ENCODE peak calls at places on chromosomes 12 and 14, in six cellular contexts. One of them, this sample, is unnamed.
A peak's percentile ranks its signal among the peaks of the same experiment; 100 is the strongest.

GRCh38 chr14:84228702-84229101 is 1301.2 kb upstream of the FLRT2 start:
- DNase-seq in ascending aorta: no peak
- DNase-seq in HFF-Myc: no peak
- DNase-seq in IMR-90: peak; percentile 2
- DNase-seq in psoas muscle: no peak
- DNase-seq in fibroblast of villous mesenchyme: no peak
- DNase-seq in this sample: no peak

GRCh38 chr14:70671652-70672327 is 30.1 kb downstream of the TTC9 start:
- DNase-seq in ascending aorta: no peak
- DNase-seq in HFF-Myc: no peak
- DNase-seq in IMR-90: no peak
- DNase-seq in psoas muscle: no peak
- DNase-seq in fibroblast of villous mesenchyme: no peak
- DNase-seq in this sample: no peak

GRCh38 chr14:24441904-24442239 is 704 bp downstream of the SDR39U1 start:
- DNase-seq in ascending aorta: no peak
- DNase-seq in HFF-Myc: no peak
- DNase-seq in IMR-90: peak; percentile 52
- DNase-seq in psoas muscle: no peak
- DNase-seq in fibroblast of villous mesenchyme: no peak
- DNase-seq in this sample: peak; percentile 70

GRCh38 chr14:51726166-51726899 is 74.6 kb downstream of the FRMD6 start:
- DNase-seq in ascending aorta: no peak
- DNase-seq in HFF-Myc: no peak
- DNase-seq in IMR-90: peak; percentile 55
- DNase-seq in psoas muscle: no peak
- DNase-seq in fibroblast of villous mesenchyme: no peak
- DNase-seq in this sample: no peak

GRCh38 chr14:104731249-104731924 is 7.4 kb downstream of the ADSS1 start:
- DNase-seq in ascending aorta: no peak
- DNase-seq in HFF-Myc: no peak
- DNase-seq in IMR-90: no peak
- DNase-seq in psoas muscle: no peak
- DNase-seq in fibroblast of villous mesenchyme: no peak
- DNase-seq in this sample: no peak

GRCh38 chr12:111274820-111275219 is 94.1 kb downstream of the PHETA1 start:
- DNase-seq in ascending aorta: no peak
- DNase-seq in HFF-Myc: no peak
- DNase-seq in IMR-90: no peak
- DNase-seq in psoas muscle: no peak
- DNase-seq in fibroblast of villous mesenchyme: no peak
- DNase-seq in this sample: no peak

GRCh38 chr14:54848910-54849309 is 53.7 kb downstream of the GCH1 start:
- DNase-seq in ascending aorta: no peak
- DNase-seq in HFF-Myc: no peak
- DNase-seq in IMR-90: no peak
- DNase-seq in psoas muscle: no peak
- DNase-seq in fibroblast of villous mesenchyme: no peak
- DNase-seq in this sample: no peak

GRCh38 chr12:130956456-130957303 is 3.0 kb downstream of the ADGRD1 start:
- DNase-seq in ascending aorta: no peak
- DNase-seq in HFF-Myc: no peak
- DNase-seq in IMR-90: no peak
- DNase-seq in psoas muscle: no peak
- DNase-seq in fibroblast of villous mesenchyme: no peak
- DNase-seq in this sample: no peak

GRCh38 chr14:72604133-72604532 is 289.8 kb downstream of the DPF3 start:
- DNase-seq in ascending aorta: no peak
- DNase-seq in HFF-Myc: no peak
- DNase-seq in IMR-90: no peak
- DNase-seq in psoas muscle: no peak
- DNase-seq in fibroblast of villous mesenchyme: no peak
- DNase-seq in this sample: no peak

GRCh38 chr12:117189725-117190209 is 503 bp downstream of the FBXO21 start:
- DNase-seq in ascending aorta: no peak
- DNase-seq in HFF-Myc: no peak
- DNase-seq in IMR-90: peak; percentile 45
- DNase-seq in psoas muscle: peak; percentile 55
- DNase-seq in fibroblast of villous mesenchyme: peak; percentile 20
- DNase-seq in this sample: peak; percentile 41

GRCh38 chr12:25524381-25524780 is 28.7 kb downstream of the LMNTD1 start:
- DNase-seq in ascending aorta: no peak
- DNase-seq in HFF-Myc: no peak
- DNase-seq in IMR-90: no peak
- DNase-seq in psoas muscle: no peak
- DNase-seq in fibroblast of villous mesenchyme: no peak
- DNase-seq in this sample: peak; percentile 49

GRCh38 chr14:45716506-45716905 is 463.5 kb upstream of the MIS18BP1 start:
- DNase-seq in ascending aorta: no peak
- DNase-seq in HFF-Myc: no peak
- DNase-seq in IMR-90: no peak
- DNase-seq in psoas muscle: no peak
- DNase-seq in fibroblast of villous mesenchyme: no peak
- DNase-seq in this sample: peak; percentile 5
- TF ChIP-seq CTCF in ascending aorta: no peak
- TF ChIP-seq CTCF in HFF-Myc: peak; percentile 28
- TF ChIP-seq CTCF in IMR-90: no peak
- TF ChIP-seq CTCF in psoas muscle: peak; percentile 4
- TF ChIP-seq CTCF in fibroblast of villous mesenchyme: no peak
- TF ChIP-seq CTCF in this sample: peak; percentile 10

GRCh38 chr12:38155020-38155395 is 161.6 kb upstream of the ALG10B start:
- DNase-seq in ascending aorta: no peak
- DNase-seq in HFF-Myc: no peak
- DNase-seq in IMR-90: no peak
- DNase-seq in psoas muscle: no peak
- DNase-seq in fibroblast of villous mesenchyme: no peak
- DNase-seq in this sample: no peak
- H3K4me3 ChIP-seq in ascending aorta: no peak overlapping the region
- H3K4me3 ChIP-seq in HFF-Myc: no peak overlapping the region
- H3K4me3 ChIP-seq in IMR-90: no peak overlapping the region
- H3K4me3 ChIP-seq in psoas muscle: no peak overlapping the region
- H3K4me3 ChIP-seq in fibroblast of villous mesenchyme: no peak overlapping the region
- H3K4me3 ChIP-seq in this sample: no peak overlapping the region

DNA sequence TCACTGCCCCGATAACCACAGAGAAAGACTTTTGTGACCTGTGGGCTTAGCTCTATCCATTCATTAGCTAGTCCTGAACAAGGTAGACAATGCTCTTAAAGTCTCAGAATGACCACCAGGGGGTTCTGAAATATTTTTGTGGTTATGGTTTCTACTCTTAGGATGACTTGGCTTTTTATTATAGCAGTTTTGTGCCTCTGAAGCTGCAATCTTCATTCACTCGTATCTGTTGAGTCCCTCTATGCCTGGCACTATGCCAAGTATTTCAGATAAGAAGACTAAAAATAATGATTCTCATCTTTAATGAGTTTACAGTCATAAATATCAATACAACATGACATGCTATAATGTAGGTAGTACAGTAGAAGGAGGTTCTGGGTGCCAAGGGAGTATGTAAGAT is 130.8 kb upstream of the TRHDE start:
- DNase-seq in ascending aorta: no peak
- DNase-seq in HFF-Myc: peak; percentile 10
- DNase-seq in IMR-90: peak; percentile 28
- DNase-seq in psoas muscle: no peak
- DNase-seq in fibroblast of villous mesenchyme: peak; percentile 2
- DNase-seq in this sample: no peak
- TF ChIP-seq CTCF in ascending aorta: no peak
- TF ChIP-seq CTCF in HFF-Myc: peak; percentile 30
- TF ChIP-seq CTCF in IMR-90: peak; percentile 18
- TF ChIP-seq CTCF in psoas muscle: no peak
- TF ChIP-seq CTCF in fibroblast of villous mesenchyme: peak; percentile 2
- TF ChIP-seq CTCF in this sample: no peak

DNA sequence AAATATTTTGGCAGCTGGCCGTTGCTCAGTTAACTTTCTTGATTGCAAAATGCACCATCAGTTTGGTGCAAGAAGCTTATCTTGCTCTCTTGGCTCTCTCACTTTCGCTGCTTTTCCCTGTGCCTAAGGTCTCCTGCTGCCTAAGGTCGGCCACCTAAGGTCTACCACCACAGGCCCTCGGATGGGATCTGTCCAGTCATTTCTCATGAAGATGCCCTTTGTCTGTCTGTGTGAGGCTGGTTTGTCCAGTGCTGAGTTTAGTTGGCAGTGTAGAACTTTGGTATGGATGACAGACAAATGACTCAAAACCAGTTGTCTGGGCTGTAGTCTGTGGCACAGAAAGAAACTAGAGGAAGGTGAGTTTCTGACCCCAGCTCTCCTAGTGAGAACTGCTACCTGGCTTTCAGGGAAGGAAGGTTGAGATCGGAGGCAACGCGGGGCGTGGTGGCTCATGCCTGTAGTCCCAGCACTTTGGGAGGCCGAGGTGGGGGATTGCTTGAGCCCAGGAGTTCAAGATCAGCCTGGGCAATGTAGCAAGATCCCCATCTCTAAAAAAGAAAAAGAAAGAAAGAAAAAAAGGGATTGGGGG is 2.6 kb downstream of the MLXIP start:
- DNase-seq in ascending aorta: no peak
- DNase-seq in HFF-Myc: no peak
- DNase-seq in IMR-90: no peak
- DNase-seq in psoas muscle: no peak
- DNase-seq in fibroblast of villous mesenchyme: no peak
- DNase-seq in this sample: peak; percentile 84
- H3K4me3 ChIP-seq in ascending aorta: peak overlapping the region; percentile 85
- H3K4me3 ChIP-seq in HFF-Myc: peak overlapping the region; percentile 75
- H3K4me3 ChIP-seq in IMR-90: peak overlapping the region; percentile 19
- H3K4me3 ChIP-seq in psoas muscle: peak overlapping the region; percentile 97
- H3K4me3 ChIP-seq in fibroblast of villous mesenchyme: peak overlapping the region; percentile 87
- H3K4me3 ChIP-seq in this sample: peak overlapping the region; percentile 76

GRCh38 chr12:4530982-4531586 is 7.6 kb upstream of the RAD51AP1 start:
- DNase-seq in ascending aorta: no peak
- DNase-seq in HFF-Myc: no peak
- DNase-seq in IMR-90: no peak
- DNase-seq in psoas muscle: no peak
- DNase-seq in fibroblast of villous mesenchyme: no peak
- DNase-seq in this sample: no peak

GRCh38 chr12:4526923-4527546 is 11.7 kb upstream of the RAD51AP1 start:
- DNase-seq in ascending aorta: no peak
- DNase-seq in HFF-Myc: no peak
- DNase-seq in IMR-90: peak; percentile 16
- DNase-seq in psoas muscle: no peak
- DNase-seq in fibroblast of villous mesenchyme: peak; percentile 33
- DNase-seq in this sample: peak; percentile 32
- TF ChIP-seq CTCF in ascending aorta: peak; percentile 51
- TF ChIP-seq CTCF in HFF-Myc: peak; percentile 15
- TF ChIP-seq CTCF in IMR-90: peak; percentile 52
- TF ChIP-seq CTCF in psoas muscle: peak; percentile 68
- TF ChIP-seq CTCF in fibroblast of villous mesenchyme: peak; percentile 41
- TF ChIP-seq CTCF in this sample: peak; percentile 21

GRCh38 chr12:91777268-91777997 is 368.2 kb downstream of the BTG1 start:
- DNase-seq in ascending aorta: no peak
- DNase-seq in HFF-Myc: no peak
- DNase-seq in IMR-90: peak; percentile 1
- DNase-seq in psoas muscle: no peak
- DNase-seq in fibroblast of villous mesenchyme: peak; percentile 19
- DNase-seq in this sample: peak; percentile 89

GRCh38 chr12:91781114-91781513 is 364.5 kb downstream of the BTG1 start:
- DNase-seq in ascending aorta: no peak
- DNase-seq in HFF-Myc: no peak
- DNase-seq in IMR-90: peak; percentile 66
- DNase-seq in psoas muscle: no peak
- DNase-seq in fibroblast of villous mesenchyme: peak; percentile 20
- DNase-seq in this sample: peak; percentile 49

GRCh38 chr12:91778091-91778819 is 367.4 kb downstream of the BTG1 start:
- DNase-seq in ascending aorta: no peak
- DNase-seq in HFF-Myc: no peak
- DNase-seq in IMR-90: peak; percentile 13
- DNase-seq in psoas muscle: no peak
- DNase-seq in fibroblast of villous mesenchyme: peak; percentile 43
- DNase-seq in this sample: peak; percentile 7

GRCh38 chr12:91774471-91774921 is 371.1 kb downstream of the BTG1 start:
- DNase-seq in ascending aorta: no peak
- DNase-seq in HFF-Myc: peak; percentile 3
- DNase-seq in IMR-90: peak; percentile 82
- DNase-seq in psoas muscle: no peak
- DNase-seq in fibroblast of villous mesenchyme: peak; percentile 78
- DNase-seq in this sample: no peak

DNA sequence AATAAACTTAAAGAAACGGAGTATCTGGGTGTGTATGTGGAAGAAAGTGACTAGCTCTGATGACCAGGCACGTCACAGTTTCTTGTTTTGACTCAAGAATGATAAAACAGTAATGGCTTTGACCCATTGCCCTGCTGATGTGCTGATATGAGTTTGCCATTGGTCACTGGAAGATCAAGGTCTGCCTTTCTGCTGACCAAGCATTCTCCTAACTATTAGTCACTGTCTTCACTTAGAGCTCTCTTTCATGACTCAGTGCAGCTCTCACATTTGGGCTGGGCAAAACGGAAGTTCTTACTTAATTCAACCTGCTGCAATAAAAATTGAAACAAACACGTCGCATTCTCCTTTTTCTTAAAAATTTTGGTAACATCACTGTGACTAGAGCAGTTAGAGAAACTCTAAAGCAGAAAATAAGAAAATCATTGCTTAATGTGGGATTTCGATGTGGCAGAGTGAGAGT is 366.7 kb downstream of the BTG1 start:
- DNase-seq in ascending aorta: no peak
- DNase-seq in HFF-Myc: peak; percentile 83
- DNase-seq in IMR-90: peak; percentile 88
- DNase-seq in psoas muscle: no peak
- DNase-seq in fibroblast of villous mesenchyme: peak; percentile 94
- DNase-seq in this sample: peak; percentile 98
- H3K4me3 ChIP-seq in ascending aorta: no peak overlapping the region
- H3K4me3 ChIP-seq in HFF-Myc: no peak overlapping the region
- H3K4me3 ChIP-seq in IMR-90: no peak overlapping the region
- H3K4me3 ChIP-seq in psoas muscle: no peak overlapping the region
- H3K4me3 ChIP-seq in fibroblast of villous mesenchyme: peak overlapping the region; percentile 10
- H3K4me3 ChIP-seq in this sample: no peak overlapping the region

GRCh38 chr12:47686645-47687240 is 19.1 kb downstream of the RPAP3 start:
- DNase-seq in ascending aorta: no peak
- DNase-seq in HFF-Myc: peak; percentile 25
- DNase-seq in IMR-90: peak; percentile 67
- DNase-seq in psoas muscle: no peak
- DNase-seq in fibroblast of villous mesenchyme: peak; percentile 63
- DNase-seq in this sample: peak; percentile 47
- TF ChIP-seq CTCF in ascending aorta: peak; percentile 64
- TF ChIP-seq CTCF in HFF-Myc: peak; percentile 63
- TF ChIP-seq CTCF in IMR-90: peak; percentile 82
- TF ChIP-seq CTCF in psoas muscle: peak; percentile 53
- TF ChIP-seq CTCF in fibroblast of villous mesenchyme: peak; percentile 76
- TF ChIP-seq CTCF in this sample: peak; percentile 80

This sample was measured in epithelial cell of esophagus.